ENCODE peak calls at places on chromosomes 16 and 17, in eight cellular contexts. U is T-helper 1 cell, P is NCI-H345, I is NAMALWA, O is NCI-H1092, C is cardiac muscle cell, B is IMR-90, G is caudate nucleus. X is an unnamed sample.

GRCh38 chr16:57801098-57801855 is 1.0 kb downstream of the KIFC3 start:
- DNase-seq in U (no peak), P (no peak), I (no peak), O (no peak), C (no peak), B (peak), G (no peak), X (no peak)

GRCh38 chr16:57939872-57940224 is 31.1 kb downstream of the CNGB1 start:
- DNase-seq in U (no peak), P (no peak), I (no peak), O (no peak), C (no peak), B (no peak), G (no peak), X (no peak)

GRCh38 chr16:86567701-86568571 is 1.3 kb downstream of the FOXC2 start:
- DNase-seq in U (no peak), P (no peak), I (no peak), O (no peak), C (peak), B (peak), G (no peak), X (no peak)

GRCh38 chr16:29806641-29807425 is 504 bp downstream of the MAZ start:
- DNase-seq in U (peak), P (peak), I (peak), O (peak), C (peak), B (no peak), G (no peak), X (no peak)

GRCh38 chr17:29941334-29941733 is at the start of gene EFCAB5:
- DNase-seq in U (no peak), P (no peak), I (no peak), O (no peak), C (no peak), B (no peak), G (no peak), X (no peak)

GRCh38 chr16:53052519-53053501 is at the start of gene CHD9NB:
- DNase-seq in U (no peak), P (no peak), I (no peak), O (no peak), C (no peak), B (peak), G (no peak), X (no peak)

GRCh38 chr16:10338426-10338825 is 47.4 kb upstream of the ATF7IP2 start:
- DNase-seq in U (no peak), P (no peak), I (no peak), O (no peak), C (peak), B (no peak), G (no peak), X (no peak)

GRCh38 chr17:6463616-6464445 is 19.6 kb downstream of the PIMREG start:
- DNase-seq in U (no peak), P (no peak), I (no peak), O (no peak), C (no peak), B (no peak), G (no peak), X (no peak)

GRCh38 chr17:79706931-79707382 is 23.8 kb upstream of the ENPP7 start:
- DNase-seq in U (no peak), P (no peak), I (no peak), O (no peak), C (no peak), B (no peak), G (no peak), X (no peak)

GRCh38 chr16:79269211-79269863 is 331.2 kb downstream of the MAF start:
- DNase-seq in U (no peak), P (no peak), I (no peak), O (no peak), C (no peak), B (no peak), G (no peak), X (no peak)

GRCh38 chr17:31854672-31855071 is 4.4 kb downstream of the COPRS start:
- DNase-seq in U (no peak), P (no peak), I (no peak), O (no peak), C (no peak), B (no peak), G (no peak), X (no peak)

GRCh38 chr17:41848788-41849187 is 11.2 kb downstream of the KLHL10 start:
- DNase-seq in U (no peak), P (no peak), I (no peak), O (no peak), C (no peak), B (peak), G (no peak), X (no peak)

GRCh38 chr17:74746922-74747321 is 1.5 kb upstream of the NHERF1 start:
- DNase-seq in U (no peak), P (no peak), I (no peak), O (no peak), C (peak), B (no peak), G (no peak), X (no peak)

GRCh38 chr17:80259642-80260535 is 763 bp upstream of the RNF213 start:
- DNase-seq in U (peak), P (peak), I (peak), O (peak), C (peak), B (peak), G (no peak), X (peak)

GRCh38 chr17:4944163-4944553 is 4.1 kb downstream of the RNF167 start:
- DNase-seq in U (peak), P (no peak), I (peak), O (no peak), C (no peak), B (no peak), G (no peak), X (peak)

GRCh38 chr16:89325861-89326471 is 108.5 kb downstream of the ZNF778 start:
- DNase-seq in U (no peak), P (no peak), I (peak), O (no peak), C (peak), B (peak), G (no peak), X (no peak)

GRCh38 chr17:32483451-32484019 is 3.3 kb upstream of the CDK5R1 start:
- DNase-seq in U (no peak), P (peak), I (peak), O (peak), C (peak), B (peak), G (peak), X (no peak)

GRCh38 chr17:56150631-56151030 is 2.6 kb upstream of the ANKFN1 start:
- DNase-seq in U (no peak), P (no peak), I (no peak), O (no peak), C (no peak), B (no peak), G (no peak), X (no peak)